ENCODE peak calls at places on chromosome 16, in ten cellular contexts. L is activated naive CD4-positive, alpha-beta T cell; Y is cardiac fibroblast; T is glutamatergic neuron; E is PC-9; A is cardiac septum; P is SW 1271; H is SHP77; X is A549; I is AG04450. W is an unnamed sample.

GRCh38 chr16:28098959-28099945 is 35.7 kb upstream of the GSG1L start:
- DNase-seq in L (no peak), Y (no peak), T (peak), E (no peak), A (peak), P (no peak), H (no peak), X (no peak), I (no peak), W (no peak)

GRCh38 chr16:53201900-53202299 is 147.1 kb downstream of the CHD9 start:
- DNase-seq in L (no peak), Y (no peak), T (no peak), E (no peak), A (no peak), P (no peak), H (no peak), X (no peak), I (no peak), W (no peak)

GRCh38 chr16:56861092-56861610 is 3.9 kb upstream of the SLC12A3 start:
- DNase-seq in L (no peak), Y (peak), T (no peak), E (peak), A (no peak), P (no peak), H (no peak), X (peak), I (no peak), W (peak)

GRCh38 chr16:57976331-57976796 is 5.4 kb upstream of the CNGB1 start:
- DNase-seq in L (no peak), Y (peak), T (no peak), E (peak), A (no peak), P (no peak), H (no peak), X (no peak), I (no peak), W (no peak)

GRCh38 chr16:212999-213398 is 16.2 kb downstream of the LUC7L start:
- DNase-seq in L (no peak), Y (no peak), T (no peak), E (no peak), A (no peak), P (no peak), H (no peak), X (no peak), I (no peak), W (no peak)

GRCh38 chr16:67158637-67159600 is 790 bp downstream of the TRADD start:
- DNase-seq in L (peak), Y (no peak), T (no peak), E (peak), A (no peak), P (peak), H (peak), X (peak), I (no peak), W (peak)

GRCh38 chr16:10966129-10966528 is 21.8 kb downstream of the CLEC16A start:
- DNase-seq in L (no peak), Y (no peak), T (no peak), E (no peak), A (no peak), P (no peak), H (no peak), X (no peak), I (no peak), W (no peak)

GRCh38 chr16:14553447-14553846 is 76.6 kb downstream of the PARN start:
- DNase-seq in L (no peak), Y (no peak), T (no peak), E (no peak), A (no peak), P (no peak), H (no peak), X (no peak), I (no peak), W (no peak)

GRCh38 chr16:87369796-87370719 is 13.5 kb downstream of the FBXO31 start:
- DNase-seq in L (no peak), Y (no peak), T (no peak), E (no peak), A (no peak), P (no peak), H (no peak), X (no peak), I (no peak), W (no peak)

GRCh38 chr16:66427036-66427446 is at the start of gene BEAN1:
- DNase-seq in L (no peak), Y (peak), T (peak), E (no peak), A (no peak), P (no peak), H (no peak), X (no peak), I (no peak), W (peak)

GRCh38 chr16:4625617-4626159 is 1.1 kb downstream of the MGRN1 start:
- DNase-seq in L (no peak), Y (no peak), T (no peak), E (no peak), A (no peak), P (no peak), H (no peak), X (no peak), I (no peak), W (no peak)

GRCh38 chr16:22194707-22195444 is 11.2 kb upstream of the EEF2K start:
- DNase-seq in L (no peak), Y (no peak), T (no peak), E (no peak), A (no peak), P (no peak), H (no peak), X (no peak), I (no peak), W (no peak)

GRCh38 chr16:11234884-11235702 is 20.9 kb downstream of the SOCS1 start:
- DNase-seq in L (no peak), Y (no peak), T (no peak), E (no peak), A (no peak), P (no peak), H (no peak), X (no peak), I (no peak), W (no peak)

GRCh38 chr16:678858-679807 is 1.1 kb upstream of the STUB1 start:
- DNase-seq in L (peak), Y (peak), T (peak), E (peak), A (peak), P (peak), H (peak), X (peak), I (no peak), W (peak)

W was measured in ecto neural progenitor cell.